ENCODE peak calls at places on chromosomes 16 and 17, in eight cellular contexts. One of them, this sample, is unnamed.

GRCh38 chr16:66927918-66928649 is 2.7 kb upstream of the RRAD start:
- DNase-seq in stimulated activated CD8-positive, alpha-beta memory T cell treated with anti-CD3 and anti-CD28 coated beads, Interleukin-4, amount 100 ng/mL, for 1 hour: no peak
- DNase-seq in GM12891: no peak
- DNase-seq in stimulated activated CD4-positive, alpha-beta T cell treated with anti-CD3 and anti-CD28 coated beads, TNF-alpha, amount 100 ng/mL, for 4 hours: no peak
- DNase-seq in CD8-positive, alpha-beta T cell: no peak
- DNase-seq in left cardiac atrium: peak
- DNase-seq in EH: peak
- DNase-seq in mucosa of descending colon: no peak
- DNase-seq in this sample: no peak

GRCh38 chr17:9522074-9522473 is 53.5 kb downstream of the STX8 start:
- DNase-seq in EH: peak
- DNase-seq in GM12891: peak
- DNase-seq in stimulated activated CD4-positive, alpha-beta T cell treated with anti-CD3 and anti-CD28 coated beads, TNF-alpha, amount 100 ng/mL, for 4 hours: no peak
- DNase-seq in stimulated activated CD8-positive, alpha-beta memory T cell treated with anti-CD3 and anti-CD28 coated beads, Interleukin-4, amount 100 ng/mL, for 1 hour: no peak
- DNase-seq in CD8-positive, alpha-beta T cell: no peak
- DNase-seq in mucosa of descending colon: no peak
- DNase-seq in left cardiac atrium: no peak
- DNase-seq in this sample: peak

GRCh38 chr17:61239953-61240352 is 159.7 kb upstream of the TBX2 start:
- DNase-seq in GM12891: no peak
- DNase-seq in mucosa of descending colon: no peak
- DNase-seq in EH: no peak
- DNase-seq in stimulated activated CD8-positive, alpha-beta memory T cell treated with anti-CD3 and anti-CD28 coated beads, Interleukin-4, amount 100 ng/mL, for 1 hour: no peak
- DNase-seq in CD8-positive, alpha-beta T cell: no peak
- DNase-seq in stimulated activated CD4-positive, alpha-beta T cell treated with anti-CD3 and anti-CD28 coated beads, TNF-alpha, amount 100 ng/mL, for 4 hours: no peak
- DNase-seq in left cardiac atrium: no peak
- DNase-seq in this sample: no peak

GRCh38 chr16:8720080-8720966 is 45.9 kb downstream of the ABAT start:
- DNase-seq in EH: no peak
- DNase-seq in left cardiac atrium: no peak
- DNase-seq in CD8-positive, alpha-beta T cell: no peak
- DNase-seq in mucosa of descending colon: no peak
- DNase-seq in stimulated activated CD8-positive, alpha-beta memory T cell treated with anti-CD3 and anti-CD28 coated beads, Interleukin-4, amount 100 ng/mL, for 1 hour: no peak
- DNase-seq in stimulated activated CD4-positive, alpha-beta T cell treated with anti-CD3 and anti-CD28 coated beads, TNF-alpha, amount 100 ng/mL, for 4 hours: no peak
- DNase-seq in GM12891: peak
- DNase-seq in this sample: no peak

GRCh38 chr16:75063549-75064082 is 53.0 kb downstream of the LDHD start:
- DNase-seq in left cardiac atrium: no peak
- DNase-seq in mucosa of descending colon: no peak
- DNase-seq in stimulated activated CD4-positive, alpha-beta T cell treated with anti-CD3 and anti-CD28 coated beads, TNF-alpha, amount 100 ng/mL, for 4 hours: no peak
- DNase-seq in GM12891: no peak
- DNase-seq in CD8-positive, alpha-beta T cell: no peak
- DNase-seq in stimulated activated CD8-positive, alpha-beta memory T cell treated with anti-CD3 and anti-CD28 coated beads, Interleukin-4, amount 100 ng/mL, for 1 hour: no peak
- DNase-seq in EH: no peak
- DNase-seq in this sample: peak

GRCh38 chr17:30221346-30221745 is 14.2 kb downstream of the SLC6A4 start:
- DNase-seq in CD8-positive, alpha-beta T cell: no peak
- DNase-seq in GM12891: no peak
- DNase-seq in stimulated activated CD4-positive, alpha-beta T cell treated with anti-CD3 and anti-CD28 coated beads, TNF-alpha, amount 100 ng/mL, for 4 hours: no peak
- DNase-seq in stimulated activated CD8-positive, alpha-beta memory T cell treated with anti-CD3 and anti-CD28 coated beads, Interleukin-4, amount 100 ng/mL, for 1 hour: no peak
- DNase-seq in left cardiac atrium: no peak
- DNase-seq in mucosa of descending colon: no peak
- DNase-seq in EH: no peak
- DNase-seq in this sample: no peak

GRCh38 chr17:56978441-56979090 is 635 bp downstream of the SCPEP1 start:
- DNase-seq in stimulated activated CD4-positive, alpha-beta T cell treated with anti-CD3 and anti-CD28 coated beads, TNF-alpha, amount 100 ng/mL, for 4 hours: no peak
- DNase-seq in mucosa of descending colon: no peak
- DNase-seq in CD8-positive, alpha-beta T cell: no peak
- DNase-seq in GM12891: no peak
- DNase-seq in stimulated activated CD8-positive, alpha-beta memory T cell treated with anti-CD3 and anti-CD28 coated beads, Interleukin-4, amount 100 ng/mL, for 1 hour: no peak
- DNase-seq in left cardiac atrium: no peak
- DNase-seq in EH: peak
- DNase-seq in this sample: peak

GRCh38 chr16:24309222-24309905 is 53.2 kb downstream of the CACNG3 start:
- DNase-seq in CD8-positive, alpha-beta T cell: no peak
- DNase-seq in stimulated activated CD8-positive, alpha-beta memory T cell treated with anti-CD3 and anti-CD28 coated beads, Interleukin-4, amount 100 ng/mL, for 1 hour: no peak
- DNase-seq in left cardiac atrium: peak
- DNase-seq in GM12891: no peak
- DNase-seq in stimulated activated CD4-positive, alpha-beta T cell treated with anti-CD3 and anti-CD28 coated beads, TNF-alpha, amount 100 ng/mL, for 4 hours: no peak
- DNase-seq in EH: peak
- DNase-seq in mucosa of descending colon: no peak
- DNase-seq in this sample: no peak

GRCh38 chr17:39724731-39725130 is 5.6 kb downstream of the MIEN1 start:
- DNase-seq in mucosa of descending colon: no peak
- DNase-seq in EH: no peak
- DNase-seq in CD8-positive, alpha-beta T cell: no peak
- DNase-seq in stimulated activated CD8-positive, alpha-beta memory T cell treated with anti-CD3 and anti-CD28 coated beads, Interleukin-4, amount 100 ng/mL, for 1 hour: no peak
- DNase-seq in GM12891: no peak
- DNase-seq in left cardiac atrium: no peak
- DNase-seq in stimulated activated CD4-positive, alpha-beta T cell treated with anti-CD3 and anti-CD28 coated beads, TNF-alpha, amount 100 ng/mL, for 4 hours: no peak
- DNase-seq in this sample: no peak

GRCh38 chr16:12054396-12054795 is 77.9 kb downstream of the SNX29 start:
- DNase-seq in stimulated activated CD4-positive, alpha-beta T cell treated with anti-CD3 and anti-CD28 coated beads, TNF-alpha, amount 100 ng/mL, for 4 hours: no peak
- DNase-seq in GM12891: no peak
- DNase-seq in mucosa of descending colon: no peak
- DNase-seq in EH: no peak
- DNase-seq in left cardiac atrium: no peak
- DNase-seq in CD8-positive, alpha-beta T cell: no peak
- DNase-seq in stimulated activated CD8-positive, alpha-beta memory T cell treated with anti-CD3 and anti-CD28 coated beads, Interleukin-4, amount 100 ng/mL, for 1 hour: no peak
- DNase-seq in this sample: no peak

GRCh38 chr16:26709175-26709574 is 357.6 kb upstream of the C16orf82 start:
- DNase-seq in EH: no peak
- DNase-seq in GM12891: no peak
- DNase-seq in stimulated activated CD4-positive, alpha-beta T cell treated with anti-CD3 and anti-CD28 coated beads, TNF-alpha, amount 100 ng/mL, for 4 hours: no peak
- DNase-seq in stimulated activated CD8-positive, alpha-beta memory T cell treated with anti-CD3 and anti-CD28 coated beads, Interleukin-4, amount 100 ng/mL, for 1 hour: no peak
- DNase-seq in mucosa of descending colon: no peak
- DNase-seq in CD8-positive, alpha-beta T cell: no peak
- DNase-seq in left cardiac atrium: no peak
- DNase-seq in this sample: no peak

GRCh38 chr17:27807567-27808470 is 7.5 kb upstream of the NOS2 start:
- DNase-seq in stimulated activated CD8-positive, alpha-beta memory T cell treated with anti-CD3 and anti-CD28 coated beads, Interleukin-4, amount 100 ng/mL, for 1 hour: no peak
- DNase-seq in CD8-positive, alpha-beta T cell: peak
- DNase-seq in left cardiac atrium: no peak
- DNase-seq in stimulated activated CD4-positive, alpha-beta T cell treated with anti-CD3 and anti-CD28 coated beads, TNF-alpha, amount 100 ng/mL, for 4 hours: no peak
- DNase-seq in mucosa of descending colon: peak
- DNase-seq in EH: no peak
- DNase-seq in GM12891: peak
- DNase-seq in this sample: no peak

GRCh38 chr17:31323551-31323950 is 2.1 kb upstream of the EVI2A start:
- DNase-seq in stimulated activated CD4-positive, alpha-beta T cell treated with anti-CD3 and anti-CD28 coated beads, TNF-alpha, amount 100 ng/mL, for 4 hours: no peak
- DNase-seq in left cardiac atrium: no peak
- DNase-seq in mucosa of descending colon: no peak
- DNase-seq in EH: no peak
- DNase-seq in CD8-positive, alpha-beta T cell: no peak
- DNase-seq in GM12891: no peak
- DNase-seq in stimulated activated CD8-positive, alpha-beta memory T cell treated with anti-CD3 and anti-CD28 coated beads, Interleukin-4, amount 100 ng/mL, for 1 hour: no peak
- DNase-seq in this sample: no peak

GRCh38 chr16:4373909-4374742 is 2.5 kb downstream of the VASN start:
- DNase-seq in stimulated activated CD8-positive, alpha-beta memory T cell treated with anti-CD3 and anti-CD28 coated beads, Interleukin-4, amount 100 ng/mL, for 1 hour: no peak
- DNase-seq in left cardiac atrium: peak
- DNase-seq in mucosa of descending colon: peak
- DNase-seq in GM12891: no peak
- DNase-seq in EH: peak
- DNase-seq in CD8-positive, alpha-beta T cell: peak
- DNase-seq in stimulated activated CD4-positive, alpha-beta T cell treated with anti-CD3 and anti-CD28 coated beads, TNF-alpha, amount 100 ng/mL, for 4 hours: no peak
- DNase-seq in this sample: no peak

GRCh38 chr17:77385750-77386501 is 245.2 kb downstream of the SEC14L1 start:
- DNase-seq in stimulated activated CD4-positive, alpha-beta T cell treated with anti-CD3 and anti-CD28 coated beads, TNF-alpha, amount 100 ng/mL, for 4 hours: no peak
- DNase-seq in CD8-positive, alpha-beta T cell: no peak
- DNase-seq in EH: peak
- DNase-seq in mucosa of descending colon: no peak
- DNase-seq in stimulated activated CD8-positive, alpha-beta memory T cell treated with anti-CD3 and anti-CD28 coated beads, Interleukin-4, amount 100 ng/mL, for 1 hour: no peak
- DNase-seq in GM12891: no peak
- DNase-seq in left cardiac atrium: peak
- DNase-seq in this sample: no peak

GRCh38 chr17:1078062-1078711 is 81.3 kb downstream of the TIMM22 start:
- DNase-seq in stimulated activated CD4-positive, alpha-beta T cell treated with anti-CD3 and anti-CD28 coated beads, TNF-alpha, amount 100 ng/mL, for 4 hours: no peak
- DNase-seq in mucosa of descending colon: peak
- DNase-seq in GM12891: no peak
- DNase-seq in CD8-positive, alpha-beta T cell: no peak
- DNase-seq in left cardiac atrium: no peak
- DNase-seq in EH: no peak
- DNase-seq in stimulated activated CD8-positive, alpha-beta memory T cell treated with anti-CD3 and anti-CD28 coated beads, Interleukin-4, amount 100 ng/mL, for 1 hour: no peak
- DNase-seq in this sample: no peak